ENCODE peak calls at places on chromosomes 6 and 20, in four cellular contexts. P, Y, H and Z are unnamed samples.

GRCh38 chr6:133746417-133746770 is 142.5 kb upstream of the TCF21 start:
- DNase-seq in P (no peak), Y (no peak), H (no peak), Z (no peak)

GRCh38 chr6:126002755-126003390 is 16.5 kb downstream of the TRMT11 start:
- DNase-seq in P (no peak), Y (no peak), H (no peak), Z (peak)

GRCh38 chr6:165616116-165616515 is 46.9 kb downstream of the PDE10A start:
- DNase-seq in P (peak), Y (no peak), H (no peak), Z (no peak)

GRCh38 chr6:110067837-110068591 is 89.9 kb downstream of the GPR6 start:
- DNase-seq in P (peak), Y (no peak), H (peak), Z (no peak)

GRCh38 chr6:106082735-106083398 is 3.3 kb upstream of the PRDM1 start:
- DNase-seq in P (no peak), Y (no peak), H (no peak), Z (no peak)

GRCh38 chr20:20710847-20711315 is 1.6 kb downstream of the RALGAPA2 start:
- DNase-seq in P (no peak), Y (no peak), H (no peak), Z (peak)

GRCh38 chr6:148771212-148771601 is 24.4 kb downstream of the UST start:
- DNase-seq in P (peak), Y (no peak), H (no peak), Z (no peak)

GRCh38 chr6:150813319-150813992 is 52.0 kb upstream of the MTHFD1L start:
- DNase-seq in P (no peak), Y (peak), H (no peak), Z (no peak)

GRCh38 chr6:26659042-26659359 is 545 bp downstream of the ZNF322 start:
- DNase-seq in P (no peak), Y (no peak), H (no peak), Z (peak)

GRCh38 chr6:145091102-145091826 is 644.1 kb downstream of the EPM2A start:
- DNase-seq in P (no peak), Y (no peak), H (no peak), Z (no peak)

GRCh38 chr6:117907600-117908245 is 659 bp downstream of the SLC35F1 start:
- DNase-seq in P (no peak), Y (no peak), H (peak), Z (no peak)

GRCh38 chr6:24932832-24933231 is 2.9 kb downstream of the RIPOR2 start:
- DNase-seq in P (no peak), Y (no peak), H (no peak), Z (no peak)

GRCh38 chr20:3157817-3158216 is 1.8 kb downstream of the FASTKD5 start:
- DNase-seq in P (no peak), Y (no peak), H (no peak), Z (no peak)

GRCh38 chr6:158793432-158793831 is 25.7 kb downstream of the EZR start:
- DNase-seq in P (no peak), Y (peak), H (peak), Z (peak)

GRCh38 chr20:36199293-36200257 is 36.7 kb upstream of the AAR2 start:
- DNase-seq in P (peak), Y (peak), H (peak), Z (peak)

GRCh38 chr20:17648782-17649730 is 33.0 kb downstream of the RRBP1 start:
- DNase-seq in P (no peak), Y (no peak), H (peak), Z (no peak)

GRCh38 chr6:79515436-79515835 is 21.8 kb downstream of the LCA5 start:
- DNase-seq in P (no peak), Y (no peak), H (no peak), Z (no peak)

GRCh38 chr6:166485651-166486535 is 100.6 kb downstream of the RAMACL start:
- DNase-seq in P (no peak), Y (no peak), H (no peak), Z (no peak)

GRCh38 chr20:38304845-38305447 is 990 bp downstream of the BPI start:
- DNase-seq in P (no peak), Y (peak), H (peak), Z (no peak)

GRCh38 chr6:36979343-36979742 is 6.7 kb downstream of the MTCH1 start:
- DNase-seq in P (no peak), Y (no peak), H (no peak), Z (peak)

GRCh38 chr20:2993250-2993649 is 50.2 kb upstream of the GNRH2 start:
- DNase-seq in P (no peak), Y (no peak), H (no peak), Z (peak)

GRCh38 chr6:41970436-41970846 is 28.8 kb upstream of the CCND3 start:
- DNase-seq in P (no peak), Y (no peak), H (no peak), Z (no peak)

GRCh38 chr6:72636215-72636614 is 14.4 kb downstream of the KCNQ5 start:
- DNase-seq in P (no peak), Y (no peak), H (no peak), Z (no peak)
- H3K27ac ChIP-seq in P (no peak), Y (no peak), H (no peak), Z (no peak)

DNA sequence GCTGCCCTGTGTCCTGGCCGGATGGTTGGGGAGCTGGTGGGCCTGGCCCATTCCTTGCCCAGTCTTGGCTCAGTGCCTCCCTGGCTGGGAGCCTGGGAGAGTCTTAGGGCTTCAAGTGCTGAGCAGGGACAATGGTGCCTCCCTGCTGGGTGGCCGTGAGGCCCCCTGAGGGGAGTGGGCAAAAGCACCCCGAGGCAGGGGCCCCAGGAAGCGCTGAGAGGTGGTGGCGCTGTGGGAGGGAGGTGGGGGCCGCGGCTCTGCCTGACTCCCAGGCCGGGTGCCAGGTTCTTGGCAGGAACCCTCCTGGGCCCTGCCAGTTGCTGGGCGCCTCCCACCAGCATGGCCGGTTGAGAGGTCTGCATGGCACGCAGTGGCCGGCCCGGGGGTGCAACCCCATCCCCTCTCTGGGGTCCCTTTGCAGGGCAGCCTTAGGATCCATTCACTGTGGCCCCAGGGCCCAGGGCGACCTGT is 9.3 kb upstream of the RPS21 start:
- DNase-seq in P (no peak), Y (no peak), H (no peak), Z (no peak)
- H3K27ac ChIP-seq in P (no peak), Y (peak), H (peak), Z (no peak)

GRCh38 chr20:31669876-31670275 is 32.2 kb downstream of the COX4I2 start:
- DNase-seq in P (no peak), Y (no peak), H (peak), Z (no peak)

GRCh38 chr20:31665753-31666152 is 28.0 kb downstream of the COX4I2 start:
- DNase-seq in P (no peak), Y (no peak), H (no peak), Z (no peak)

GRCh38 chr20:31664696-31665354 is 27.1 kb downstream of the COX4I2 start:
- DNase-seq in P (no peak), Y (no peak), H (no peak), Z (no peak)

GRCh38 chr20:31666258-31667042 is 28.7 kb downstream of the COX4I2 start:
- DNase-seq in P (peak), Y (no peak), H (peak), Z (peak)

GRCh38 chr20:31667315-31668285 is 29.9 kb downstream of the COX4I2 start:
- DNase-seq in P (no peak), Y (no peak), H (no peak), Z (no peak)
- H3K27ac ChIP-seq in P (peak), Y (peak), H (no peak), Z (no peak)

GRCh38 chr6:35040398-35040797 is 100.7 kb downstream of the TCP11 start:
- DNase-seq in P (no peak), Y (no peak), H (no peak), Z (no peak)
- H3K27ac ChIP-seq in P (no peak), Y (no peak), H (no peak), Z (no peak)

DNA sequence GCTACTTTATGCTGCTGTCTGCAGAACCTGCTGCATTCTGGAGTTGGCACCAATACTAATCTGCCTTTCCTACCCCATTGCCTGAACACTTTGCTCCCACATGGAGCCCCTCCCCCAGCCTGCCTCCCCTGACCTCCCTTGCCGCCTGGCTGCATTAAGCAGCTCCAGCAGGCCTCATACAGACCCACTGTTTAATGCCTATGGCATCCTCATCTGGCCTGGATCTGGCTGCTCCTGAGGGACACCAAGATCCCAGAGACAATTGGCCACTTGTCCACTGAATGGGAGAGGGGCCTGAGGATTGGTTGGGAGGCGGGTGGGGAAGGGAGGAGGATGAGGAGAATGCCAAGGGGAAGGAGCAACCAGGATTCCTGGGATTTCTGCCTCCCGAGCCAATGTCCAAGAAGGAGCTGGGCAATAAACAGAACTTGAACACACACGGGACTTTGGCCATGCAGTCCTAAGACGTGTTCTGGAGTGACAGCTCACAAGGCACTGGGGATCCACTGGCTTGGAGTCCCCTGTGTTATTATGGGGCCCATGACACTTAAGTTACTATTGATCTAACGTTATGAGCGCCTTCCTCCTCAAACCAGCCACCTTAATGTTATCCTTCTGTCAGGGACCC is 10.4 kb upstream of the KCNK5 start:
- DNase-seq in P (no peak), Y (no peak), H (peak), Z (no peak)
- H3K27ac ChIP-seq in P (no peak), Y (no peak), H (no peak), Z (no peak)

DNA sequence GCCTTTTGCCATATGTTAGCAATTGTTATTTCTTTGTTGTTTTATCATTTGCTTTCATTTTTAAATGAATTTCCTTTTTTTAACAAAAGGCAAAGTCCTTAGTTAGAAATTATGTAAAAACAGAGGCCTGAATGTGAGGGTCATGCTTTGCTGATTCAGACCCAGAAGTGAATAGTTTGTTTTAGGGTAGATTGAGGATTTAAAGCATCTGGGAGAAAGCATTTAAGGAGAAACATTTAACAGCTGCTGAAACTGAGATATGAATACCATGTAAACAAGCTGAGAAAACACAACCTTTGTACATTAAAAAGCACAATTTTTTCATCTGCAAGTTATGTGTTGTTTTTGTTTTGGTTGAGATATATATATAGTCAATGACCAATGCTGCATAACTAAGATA is 8.0 kb downstream of the HTR1B start:
- DNase-seq in P (no peak), Y (no peak), H (no peak), Z (no peak)
- H3K27ac ChIP-seq in P (no peak), Y (no peak), H (no peak), Z (no peak)

GRCh38 chr20:44129996-44130718 is 56.8 kb downstream of the JPH2 start:
- DNase-seq in P (no peak), Y (no peak), H (no peak), Z (no peak)
- H3K27ac ChIP-seq in P (no peak), Y (no peak), H (no peak), Z (no peak)

GRCh38 chr20:47558295-47558694 is 56.6 kb downstream of the NCOA3 start:
- DNase-seq in P (peak), Y (no peak), H (no peak), Z (no peak)

GRCh38 chr20:47559141-47559540 is 57.5 kb downstream of the NCOA3 start:
- DNase-seq in P (no peak), Y (no peak), H (peak), Z (no peak)

GRCh38 chr20:47561175-47561574 is 59.5 kb downstream of the NCOA3 start:
- DNase-seq in P (no peak), Y (no peak), H (no peak), Z (no peak)

GRCh38 chr20:47558699-47559098 is 57.0 kb downstream of the NCOA3 start:
- DNase-seq in P (no peak), Y (no peak), H (no peak), Z (no peak)

GRCh38 chr20:47561603-47562583 is 60.2 kb downstream of the NCOA3 start:
- DNase-seq in P (no peak), Y (no peak), H (no peak), Z (no peak)
- H3K27ac ChIP-seq in P (no peak), Y (no peak), H (no peak), Z (peak)

DNA sequence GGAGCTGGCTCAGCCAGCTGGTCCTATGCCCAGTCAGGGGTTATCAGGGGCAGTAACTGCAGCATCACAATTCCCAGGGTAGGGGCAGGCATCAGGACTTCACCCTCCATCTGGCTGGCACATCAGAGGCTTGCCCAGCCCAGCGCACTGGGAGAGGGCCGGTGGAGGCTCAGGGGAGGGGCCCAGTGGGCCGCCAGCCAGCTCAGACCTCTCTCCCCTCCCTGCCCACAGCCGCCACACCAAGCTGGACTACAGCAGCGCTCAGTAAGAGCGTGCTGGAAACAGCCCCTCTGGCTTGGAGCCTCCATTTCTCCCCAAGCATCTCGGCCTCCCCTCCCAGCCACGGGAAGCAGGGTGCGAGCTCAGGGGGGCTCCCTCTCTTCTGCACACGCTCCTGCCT is 22.0 kb downstream of the ADA start:
- DNase-seq in P (no peak), Y (no peak), H (no peak), Z (no peak)
- H3K27ac ChIP-seq in P (no peak), Y (no peak), H (no peak), Z (no peak)

DNA sequence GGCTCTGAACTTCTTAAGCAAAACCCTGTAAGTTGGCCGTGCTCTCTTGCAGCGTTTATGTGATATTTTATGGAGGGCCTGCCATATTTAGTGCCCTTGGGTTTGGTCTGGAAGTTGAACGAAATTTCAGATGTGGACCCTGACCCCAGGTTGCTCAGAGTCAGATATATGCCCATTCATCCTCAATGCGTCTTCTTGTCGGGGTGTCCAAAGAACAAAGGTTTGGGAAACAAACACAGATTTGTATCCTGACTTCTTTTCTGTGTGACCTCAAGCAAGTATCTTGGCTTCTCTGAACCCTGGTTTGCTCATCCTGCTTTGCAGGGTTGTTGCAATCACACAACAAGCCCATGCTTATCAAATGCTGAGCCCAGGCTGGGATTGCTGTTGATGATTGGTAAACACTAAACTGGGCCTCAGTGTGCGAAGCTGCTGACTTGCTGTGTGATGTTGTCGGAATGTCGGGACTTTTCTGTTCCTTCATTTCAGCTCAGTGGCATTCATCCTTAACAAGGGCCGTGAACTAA is 103.5 kb upstream of the PTPN1 start:
- DNase-seq in P (no peak), Y (no peak), H (no peak), Z (no peak)
- H3K27ac ChIP-seq in P (no peak), Y (no peak), H (no peak), Z (no peak)